ENCODE peak calls at places on chromosome 17, in nine cellular contexts. R is Jurkat, Clone E6-1; P is psoas muscle; D is astrocyte of the cerebellum; B is fibroblast of mammary gland; J is CD8-positive, alpha-beta memory T cell; V is IMR-90; L is uterus; Z is CD8-positive, alpha-beta T cell. I is an unnamed sample.

GRCh38 chr17:40345161-40346034 is 19.1 kb downstream of the GJD3 start:
- DNase-seq in R (no peak), P (peak; percentile 83), D (no peak), B (peak; percentile 38), J (peak; percentile 43), V (peak; percentile 51), L (peak; percentile 74), Z (no peak), I (no peak)

GRCh38 chr17:50943575-50943933 is 77.4 kb upstream of the TOB1 start:
- DNase-seq in R (no peak), P (peak; percentile 35), D (no peak), B (no peak), J (no peak), V (no peak), L (no peak), Z (no peak), I (no peak)

GRCh38 chr17:10776372-10776771 is 27.5 kb downstream of the TMEM238L start:
- DNase-seq in R (no peak), P (no peak), D (no peak), B (no peak), J (no peak), V (no peak), L (no peak), Z (no peak), I (no peak)

GRCh38 chr17:64103751-64104364 is 26.1 kb downstream of the ERN1 start:
- DNase-seq in R (no peak), P (no peak), D (no peak), B (peak; percentile 72), J (no peak), V (peak; percentile 61), L (no peak), Z (no peak), I (no peak)

GRCh38 chr17:70107441-70107840 is 32.4 kb downstream of the KCNJ16 start:
- DNase-seq in R (no peak), P (no peak), D (no peak), B (no peak), J (no peak), V (no peak), L (no peak), Z (no peak), I (no peak)

GRCh38 chr17:2179615-2180295 is 123.8 kb downstream of the SMG6 start:
- DNase-seq in R (no peak), P (peak; percentile 83), D (peak; percentile 94), B (peak; percentile 99), J (no peak), V (peak; percentile 98), L (peak; percentile 89), Z (no peak), I (no peak)

GRCh38 chr17:28240688-28241340 is 78.2 kb upstream of the TMEM97 start:
- DNase-seq in R (no peak), P (no peak), D (no peak), B (no peak), J (no peak), V (no peak), L (no peak), Z (no peak), I (no peak)

GRCh38 chr17:17425005-17425404 is 51.8 kb upstream of the MED9 start:
- DNase-seq in R (no peak), P (no peak), D (no peak), B (no peak), J (no peak), V (no peak), L (no peak), Z (no peak), I (no peak)

GRCh38 chr17:28854457-28855382 is at the start of gene ERAL1:
- DNase-seq in R (peak; percentile 82), P (peak; percentile 91), D (peak; percentile 60), B (peak; percentile 85), J (peak; percentile 78), V (peak; percentile 86), L (peak; percentile 82), Z (peak; percentile 72), I (peak; percentile 36)

GRCh38 chr17:82245144-82246039 is 16.6 kb downstream of the SLC16A3 start:
- DNase-seq in R (no peak), P (peak; percentile 53), D (no peak), B (no peak), J (no peak), V (no peak), L (no peak), Z (no peak), I (no peak)

GRCh38 chr17:19904924-19905323 is 37.2 kb upstream of the ULK2 start:
- DNase-seq in R (no peak), P (no peak), D (no peak), B (peak; percentile 42), J (no peak), V (no peak), L (no peak), Z (no peak), I (no peak)

GRCh38 chr17:74442670-74443515 is 11.0 kb downstream of the GPRC5C start:
- DNase-seq in R (no peak), P (peak; percentile 96), D (no peak), B (peak; percentile 75), J (no peak), V (no peak), L (peak; percentile 80), Z (no peak), I (no peak)

GRCh38 chr17:41263212-41263611 is 2.0 kb upstream of the KRTAP9-6 start:
- DNase-seq in R (no peak), P (no peak), D (no peak), B (no peak), J (no peak), V (no peak), L (no peak), Z (no peak), I (no peak)

GRCh38 chr17:628507-628941 is 86.1 kb downstream of the VPS53 start:
- DNase-seq in R (no peak), P (no peak), D (no peak), B (peak; percentile 56), J (no peak), V (no peak), L (peak; percentile 45), Z (no peak), I (no peak)

GRCh38 chr17:34909040-34909439 is 52.2 kb downstream of the CCT6B start:
- DNase-seq in R (no peak), P (no peak), D (no peak), B (no peak), J (no peak), V (no peak), L (no peak), Z (no peak), I (no peak)

GRCh38 chr17:11932337-11932898 is 64.9 kb downstream of the ZNF18 start:
- DNase-seq in R (no peak), P (no peak), D (no peak), B (no peak), J (no peak), V (no peak), L (no peak), Z (no peak), I (no peak)

GRCh38 chr17:54944796-54945195 is 23.7 kb downstream of the COX11 start:
- DNase-seq in R (no peak), P (no peak), D (no peak), B (peak; percentile 15), J (no peak), V (peak; percentile 12), L (no peak), Z (no peak), I (no peak)

GRCh38 chr17:59371426-59372099 is 40.1 kb downstream of the YPEL2 start:
- DNase-seq in R (no peak), P (peak; percentile 89), D (no peak), B (peak; percentile 66), J (no peak), V (no peak), L (peak; percentile 53), Z (no peak), I (no peak)

GRCh38 chr17:57420674-57421392 is 164.5 kb downstream of the MSI2 start:
- DNase-seq in R (no peak), P (no peak), D (no peak), B (peak; percentile 27), J (no peak), V (no peak), L (peak; percentile 37), Z (no peak), I (no peak)

GRCh38 chr17:73359987-73360410 is 48.2 kb upstream of the CDC42EP4 start:
- DNase-seq in R (no peak), P (no peak), D (no peak), B (no peak), J (no peak), V (no peak), L (no peak), Z (no peak), I (no peak)
- H3K4me3 ChIP-seq in R (no peak overlapping the region), P (no peak overlapping the region), D (no peak overlapping the region), B (no peak overlapping the region), J (no peak overlapping the region), V (no peak overlapping the region), L (no peak overlapping the region), Z (no peak overlapping the region), I (no peak overlapping the region)

DNA sequence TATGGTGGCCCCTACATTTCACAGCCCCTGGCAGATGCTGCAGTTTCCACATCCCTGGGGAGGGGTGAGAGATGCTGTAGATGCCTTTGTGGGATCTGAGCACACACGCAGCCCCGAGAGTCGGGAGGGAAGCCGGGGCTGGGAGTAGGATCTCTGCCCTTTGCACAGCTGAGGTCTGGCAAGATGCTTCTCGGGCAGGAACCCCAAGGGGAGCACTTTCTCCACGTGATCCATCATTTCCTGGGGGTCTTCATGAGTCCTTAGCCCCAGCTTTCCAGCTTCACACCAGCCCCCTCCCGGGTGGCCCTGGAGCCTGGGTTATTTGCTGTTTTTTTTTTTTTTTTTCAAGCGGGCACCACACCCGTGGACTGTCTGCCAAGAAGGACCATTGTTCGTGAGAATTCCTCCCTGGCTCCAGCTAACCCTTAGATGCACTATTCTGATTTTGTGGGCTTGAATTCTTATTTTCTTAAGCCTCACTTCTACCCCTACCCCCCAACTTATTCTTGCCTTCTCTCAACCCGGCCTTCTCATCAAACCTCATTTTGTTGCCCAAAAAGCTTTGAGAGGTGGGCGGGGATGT is 50.7 kb downstream of the NTN1 start:
- DNase-seq in R (no peak), P (no peak), D (no peak), B (no peak), J (no peak), V (no peak), L (no peak), Z (no peak), I (no peak)
- H3K4me3 ChIP-seq in R (no peak overlapping the region), P (no peak overlapping the region), D (no peak overlapping the region), B (no peak overlapping the region), J (no peak overlapping the region), V (no peak overlapping the region), L (no peak overlapping the region), Z (no peak overlapping the region), I (no peak overlapping the region)

DNA sequence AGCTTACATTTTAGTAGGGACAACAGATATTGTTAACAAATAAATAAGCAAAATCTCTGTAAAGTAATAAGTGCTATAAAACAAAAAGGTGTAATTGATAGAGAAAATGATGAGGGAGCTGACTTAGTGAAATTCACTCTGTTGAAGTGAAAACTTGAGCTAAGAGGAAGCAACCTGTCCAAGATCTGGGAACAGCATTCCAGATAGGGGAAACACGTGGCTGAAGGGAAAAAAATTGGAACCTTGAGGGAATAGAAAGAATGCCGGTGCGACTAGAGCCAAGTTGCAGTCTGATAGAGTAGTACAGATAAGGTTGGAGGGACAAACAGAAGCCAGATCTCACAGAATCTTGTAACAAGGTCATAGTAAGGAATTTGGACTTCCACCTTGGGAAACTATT is 583 bp upstream of the DDX52 start:
- DNase-seq in R (no peak), P (no peak), D (no peak), B (no peak), J (no peak), V (no peak), L (no peak), Z (no peak), I (no peak)
- H3K4me3 ChIP-seq in R (peak overlapping the region; percentile 96), P (peak overlapping the region; percentile 95), D (peak overlapping the region; percentile 69), B (peak overlapping the region; percentile 80), J (peak overlapping the region; percentile 64), V (no peak overlapping the region), L (peak overlapping the region; percentile 68), Z (peak overlapping the region; percentile 78), I (peak overlapping the region; percentile 78)

GRCh38 chr17:4711671-4712111 is 1.3 kb downstream of the ARRB2 start:
- DNase-seq in R (no peak), P (peak; percentile 70), D (no peak), B (no peak), J (no peak), V (no peak), L (no peak), Z (no peak), I (no peak)
- H3K4me3 ChIP-seq in R (peak overlapping the region; percentile 85), P (peak overlapping the region; percentile 72), D (no peak overlapping the region), B (no peak overlapping the region), J (peak overlapping the region; percentile 86), V (no peak overlapping the region), L (no peak overlapping the region), Z (peak overlapping the region; percentile 91), I (no peak overlapping the region)

I was measured in epithelial cell of proximal tubule.